ENCODE peak calls at places on chromosome 6, in six cellular contexts. One of them, this sample, is unnamed.
A peak's percentile ranks its signal among the peaks of the same experiment; 100 is the strongest.

GRCh38 chr6:111871725-111872520 is 1.3 kb downstream of the FYN start:
- DNase-seq in lower lobe of right lung: no peak
- DNase-seq in HCT116: no peak
- DNase-seq in tibial artery: no peak
- DNase-seq in CD8-positive, alpha-beta T cell: no peak
- DNase-seq in kidney: peak; percentile 79
- DNase-seq in this sample: no peak

GRCh38 chr6:28742668-28743270 is 181.0 kb downstream of the TRIM27 start:
- DNase-seq in CD8-positive, alpha-beta T cell: no peak
- DNase-seq in HCT116: peak; percentile 86
- DNase-seq in kidney: no peak
- DNase-seq in lower lobe of right lung: no peak
- DNase-seq in tibial artery: no peak
- DNase-seq in this sample: no peak

GRCh38 chr6:75493400-75494064 is at the start of gene FILIP1:
- DNase-seq in CD8-positive, alpha-beta T cell: no peak
- DNase-seq in lower lobe of right lung: peak; percentile 44
- DNase-seq in tibial artery: peak; percentile 80
- DNase-seq in kidney: peak; percentile 60
- DNase-seq in HCT116: no peak
- DNase-seq in this sample: peak; percentile 57

GRCh38 chr6:117559299-117559698 is 43.0 kb downstream of the GOPC start:
- DNase-seq in CD8-positive, alpha-beta T cell: no peak
- DNase-seq in tibial artery: no peak
- DNase-seq in kidney: no peak
- DNase-seq in lower lobe of right lung: no peak
- DNase-seq in HCT116: no peak
- DNase-seq in this sample: no peak

GRCh38 chr6:52511572-52512151 is 65.2 kb downstream of the TRAM2 start:
- DNase-seq in HCT116: no peak
- DNase-seq in tibial artery: no peak
- DNase-seq in CD8-positive, alpha-beta T cell: no peak
- DNase-seq in lower lobe of right lung: no peak
- DNase-seq in kidney: no peak
- DNase-seq in this sample: no peak

GRCh38 chr6:107677399-107677798 is 146.7 kb downstream of the SCML4 start:
- DNase-seq in lower lobe of right lung: no peak
- DNase-seq in CD8-positive, alpha-beta T cell: no peak
- DNase-seq in HCT116: no peak
- DNase-seq in tibial artery: no peak
- DNase-seq in kidney: no peak
- DNase-seq in this sample: no peak

GRCh38 chr6:20647585-20647984 is 113.3 kb downstream of the CDKAL1 start:
- DNase-seq in lower lobe of right lung: no peak
- DNase-seq in tibial artery: no peak
- DNase-seq in HCT116: no peak
- DNase-seq in kidney: no peak
- DNase-seq in CD8-positive, alpha-beta T cell: no peak
- DNase-seq in this sample: no peak

GRCh38 chr6:130189691-130190459 is 32.9 kb downstream of the SAMD3 start:
- DNase-seq in tibial artery: no peak
- DNase-seq in HCT116: no peak
- DNase-seq in kidney: no peak
- DNase-seq in lower lobe of right lung: no peak
- DNase-seq in CD8-positive, alpha-beta T cell: no peak
- DNase-seq in this sample: no peak

GRCh38 chr6:132333639-132334516 is 67.4 kb downstream of the MOXD1 start:
- DNase-seq in tibial artery: no peak
- DNase-seq in lower lobe of right lung: no peak
- DNase-seq in kidney: no peak
- DNase-seq in CD8-positive, alpha-beta T cell: no peak
- DNase-seq in HCT116: peak; percentile 68
- DNase-seq in this sample: no peak

GRCh38 chr6:37741757-37742400 is 44.2 kb upstream of the MDGA1 start:
- DNase-seq in CD8-positive, alpha-beta T cell: no peak
- DNase-seq in lower lobe of right lung: no peak
- DNase-seq in HCT116: no peak
- DNase-seq in tibial artery: no peak
- DNase-seq in kidney: no peak
- DNase-seq in this sample: no peak

GRCh38 chr6:149236584-149236983 is 80.9 kb upstream of the TAB2 start:
- DNase-seq in CD8-positive, alpha-beta T cell: no peak
- DNase-seq in HCT116: no peak
- DNase-seq in lower lobe of right lung: no peak
- DNase-seq in tibial artery: no peak
- DNase-seq in kidney: no peak
- DNase-seq in this sample: no peak

GRCh38 chr6:7121704-7122241 is 14.0 kb downstream of the RREB1 start:
- DNase-seq in CD8-positive, alpha-beta T cell: no peak
- DNase-seq in HCT116: no peak
- DNase-seq in tibial artery: no peak
- DNase-seq in kidney: no peak
- DNase-seq in lower lobe of right lung: peak; percentile 63
- DNase-seq in this sample: peak; percentile 60

GRCh38 chr6:45654673-45655072 is 276.9 kb upstream of the SUPT3H start:
- DNase-seq in tibial artery: no peak
- DNase-seq in lower lobe of right lung: no peak
- DNase-seq in kidney: no peak
- DNase-seq in HCT116: no peak
- DNase-seq in CD8-positive, alpha-beta T cell: no peak
- DNase-seq in this sample: no peak

GRCh38 chr6:106973018-106973840 is 1.3 kb downstream of the CD24 start:
- DNase-seq in CD8-positive, alpha-beta T cell: no peak
- DNase-seq in HCT116: no peak
- DNase-seq in tibial artery: no peak
- DNase-seq in lower lobe of right lung: peak; percentile 53
- DNase-seq in kidney: peak; percentile 73
- DNase-seq in this sample: peak; percentile 87

GRCh38 chr6:130841128-130841728 is 14.0 kb downstream of the SMLR1 start:
- DNase-seq in CD8-positive, alpha-beta T cell: no peak
- DNase-seq in lower lobe of right lung: no peak
- DNase-seq in tibial artery: no peak
- DNase-seq in HCT116: no peak
- DNase-seq in kidney: no peak
- DNase-seq in this sample: no peak

GRCh38 chr6:148677594-148678476 is 69.0 kb upstream of the UST start:
- DNase-seq in HCT116: no peak
- DNase-seq in CD8-positive, alpha-beta T cell: no peak
- DNase-seq in lower lobe of right lung: no peak
- DNase-seq in kidney: no peak
- DNase-seq in tibial artery: no peak
- DNase-seq in this sample: no peak

GRCh38 chr6:107877968-107878367 is 53.9 kb upstream of the SCML4 start:
- DNase-seq in tibial artery: no peak
- DNase-seq in HCT116: no peak
- DNase-seq in lower lobe of right lung: no peak
- DNase-seq in kidney: no peak
- DNase-seq in CD8-positive, alpha-beta T cell: no peak
- DNase-seq in this sample: no peak

GRCh38 chr6:56905378-56905777 is 49.5 kb upstream of the BEND6 start:
- DNase-seq in kidney: no peak
- DNase-seq in lower lobe of right lung: no peak
- DNase-seq in tibial artery: no peak
- DNase-seq in HCT116: no peak
- DNase-seq in CD8-positive, alpha-beta T cell: no peak
- DNase-seq in this sample: no peak

GRCh38 chr6:63441266-63441956 is 121.6 kb upstream of the LGSN start:
- DNase-seq in lower lobe of right lung: no peak
- DNase-seq in tibial artery: no peak
- DNase-seq in CD8-positive, alpha-beta T cell: no peak
- DNase-seq in kidney: no peak
- DNase-seq in HCT116: no peak
- DNase-seq in this sample: no peak

GRCh38 chr6:109316909-109317308 is 65.4 kb downstream of the CD164 start:
- DNase-seq in CD8-positive, alpha-beta T cell: no peak
- DNase-seq in HCT116: no peak
- DNase-seq in lower lobe of right lung: no peak
- DNase-seq in tibial artery: no peak
- DNase-seq in kidney: no peak
- DNase-seq in this sample: no peak
- H3K27ac ChIP-seq in CD8-positive, alpha-beta T cell: no peak overlapping the region
- H3K27ac ChIP-seq in HCT116: no peak overlapping the region
- H3K27ac ChIP-seq in lower lobe of right lung: no peak overlapping the region
- H3K27ac ChIP-seq in tibial artery: no peak overlapping the region
- H3K27ac ChIP-seq in kidney: no peak overlapping the region
- H3K27ac ChIP-seq in this sample: no peak overlapping the region

GRCh38 chr6:35089935-35090505 is 51.1 kb downstream of the TCP11 start:
- DNase-seq in CD8-positive, alpha-beta T cell: no peak
- DNase-seq in lower lobe of right lung: no peak
- DNase-seq in kidney: no peak
- DNase-seq in HCT116: no peak
- DNase-seq in tibial artery: no peak
- DNase-seq in this sample: no peak
- H3K4me1 ChIP-seq in CD8-positive, alpha-beta T cell: no peaks in the 10 kb centered on the region
- H3K4me1 ChIP-seq in lower lobe of right lung: peaks cover 25% of the 10 kb centered on the region
- H3K4me1 ChIP-seq in kidney: peaks cover 13% of the 10 kb centered on the region
- H3K4me1 ChIP-seq in HCT116: no peaks in the 10 kb centered on the region
- H3K4me1 ChIP-seq in tibial artery: no peaks in the 10 kb centered on the region
- H3K4me1 ChIP-seq in this sample: no peaks in the 10 kb centered on the region

GRCh38 chr6:169395080-169395805 is 141.6 kb upstream of the THBS2 start:
- DNase-seq in HCT116: no peak
- DNase-seq in lower lobe of right lung: no peak
- DNase-seq in CD8-positive, alpha-beta T cell: no peak
- DNase-seq in kidney: no peak
- DNase-seq in tibial artery: no peak
- DNase-seq in this sample: no peak

GRCh38 chr6:169397684-169398083 is 144.0 kb upstream of the THBS2 start:
- DNase-seq in lower lobe of right lung: no peak
- DNase-seq in tibial artery: no peak
- DNase-seq in CD8-positive, alpha-beta T cell: no peak
- DNase-seq in kidney: no peak
- DNase-seq in HCT116: no peak
- DNase-seq in this sample: no peak

GRCh38 chr6:169396554-169397163 is 143.0 kb upstream of the THBS2 start:
- DNase-seq in CD8-positive, alpha-beta T cell: no peak
- DNase-seq in kidney: peak; percentile 51
- DNase-seq in lower lobe of right lung: no peak
- DNase-seq in tibial artery: no peak
- DNase-seq in HCT116: no peak
- DNase-seq in this sample: no peak

GRCh38 chr6:169393753-169394152 is 140.1 kb upstream of the THBS2 start:
- DNase-seq in kidney: no peak
- DNase-seq in CD8-positive, alpha-beta T cell: no peak
- DNase-seq in HCT116: no peak
- DNase-seq in tibial artery: no peak
- DNase-seq in lower lobe of right lung: no peak
- DNase-seq in this sample: no peak

GRCh38 chr6:169398342-169399105 is 144.9 kb upstream of the THBS2 start:
- DNase-seq in tibial artery: no peak
- DNase-seq in HCT116: no peak
- DNase-seq in kidney: no peak
- DNase-seq in lower lobe of right lung: no peak
- DNase-seq in CD8-positive, alpha-beta T cell: no peak
- DNase-seq in this sample: no peak
- H3K27ac ChIP-seq in tibial artery: no peak overlapping the region
- H3K27ac ChIP-seq in HCT116: no peak overlapping the region
- H3K27ac ChIP-seq in kidney: no peak overlapping the region
- H3K27ac ChIP-seq in lower lobe of right lung: no peak overlapping the region
- H3K27ac ChIP-seq in CD8-positive, alpha-beta T cell: no peak overlapping the region
- H3K27ac ChIP-seq in this sample: no peak overlapping the region

GRCh38 chr6:33758807-33759206 is 12.1 kb upstream of the IP6K3 start:
- DNase-seq in lower lobe of right lung: no peak
- DNase-seq in kidney: no peak
- DNase-seq in CD8-positive, alpha-beta T cell: no peak
- DNase-seq in tibial artery: no peak
- DNase-seq in HCT116: no peak
- DNase-seq in this sample: no peak
- H3K4me1 ChIP-seq in lower lobe of right lung: peaks cover 6% of the 10 kb centered on the region
- H3K4me1 ChIP-seq in kidney: peaks cover 6% of the 10 kb centered on the region
- H3K4me1 ChIP-seq in CD8-positive, alpha-beta T cell: peaks cover 5% of the 10 kb centered on the region
- H3K4me1 ChIP-seq in tibial artery: no peaks in the 10 kb centered on the region
- H3K4me1 ChIP-seq in HCT116: peaks cover 19% of the 10 kb centered on the region
- H3K4me1 ChIP-seq in this sample: no peaks in the 10 kb centered on the region

GRCh38 chr6:142934190-142934589 is 10.8 kb downstream of the HIVEP2 start:
- DNase-seq in lower lobe of right lung: no peak
- DNase-seq in HCT116: no peak
- DNase-seq in CD8-positive, alpha-beta T cell: no peak
- DNase-seq in tibial artery: no peak
- DNase-seq in kidney: no peak
- DNase-seq in this sample: no peak

GRCh38 chr6:142933701-142934100 is 11.3 kb downstream of the HIVEP2 start:
- DNase-seq in CD8-positive, alpha-beta T cell: no peak
- DNase-seq in lower lobe of right lung: no peak
- DNase-seq in kidney: no peak
- DNase-seq in tibial artery: no peak
- DNase-seq in HCT116: no peak
- DNase-seq in this sample: no peak

GRCh38 chr6:142935553-142936517 is 9.1 kb downstream of the HIVEP2 start:
- DNase-seq in CD8-positive, alpha-beta T cell: no peak
- DNase-seq in kidney: peak; percentile 45
- DNase-seq in tibial artery: no peak
- DNase-seq in lower lobe of right lung: no peak
- DNase-seq in HCT116: no peak
- DNase-seq in this sample: peak; percentile 53

GRCh38 chr6:142934599-142934998 is 10.4 kb downstream of the HIVEP2 start:
- DNase-seq in CD8-positive, alpha-beta T cell: no peak
- DNase-seq in lower lobe of right lung: no peak
- DNase-seq in HCT116: no peak
- DNase-seq in tibial artery: no peak
- DNase-seq in kidney: no peak
- DNase-seq in this sample: no peak

GRCh38 chr6:142932788-142933362 is 12.1 kb downstream of the HIVEP2 start:
- DNase-seq in CD8-positive, alpha-beta T cell: no peak
- DNase-seq in kidney: no peak
- DNase-seq in lower lobe of right lung: no peak
- DNase-seq in HCT116: no peak
- DNase-seq in tibial artery: no peak
- DNase-seq in this sample: no peak
- H3K27ac ChIP-seq in CD8-positive, alpha-beta T cell: peak overlapping the region; percentile 7
- H3K27ac ChIP-seq in kidney: no peak overlapping the region
- H3K27ac ChIP-seq in lower lobe of right lung: no peak overlapping the region
- H3K27ac ChIP-seq in HCT116: no peak overlapping the region
- H3K27ac ChIP-seq in tibial artery: no peak overlapping the region
- H3K27ac ChIP-seq in this sample: no peak overlapping the region

GRCh38 chr6:31851485-31851832 is 11.2 kb downstream of the NEU1 start:
- DNase-seq in tibial artery: no peak
- DNase-seq in kidney: no peak
- DNase-seq in lower lobe of right lung: no peak
- DNase-seq in CD8-positive, alpha-beta T cell: no peak
- DNase-seq in HCT116: no peak
- DNase-seq in this sample: no peak
- H3K4me1 ChIP-seq in tibial artery: no peaks in the 10 kb centered on the region
- H3K4me1 ChIP-seq in kidney: no peaks in the 10 kb centered on the region
- H3K4me1 ChIP-seq in lower lobe of right lung: no peaks in the 10 kb centered on the region
- H3K4me1 ChIP-seq in CD8-positive, alpha-beta T cell: no peaks in the 10 kb centered on the region
- H3K4me1 ChIP-seq in HCT116: peaks cover 10% of the 10 kb centered on the region
- H3K4me1 ChIP-seq in this sample: no peaks in the 10 kb centered on the region

DNA sequence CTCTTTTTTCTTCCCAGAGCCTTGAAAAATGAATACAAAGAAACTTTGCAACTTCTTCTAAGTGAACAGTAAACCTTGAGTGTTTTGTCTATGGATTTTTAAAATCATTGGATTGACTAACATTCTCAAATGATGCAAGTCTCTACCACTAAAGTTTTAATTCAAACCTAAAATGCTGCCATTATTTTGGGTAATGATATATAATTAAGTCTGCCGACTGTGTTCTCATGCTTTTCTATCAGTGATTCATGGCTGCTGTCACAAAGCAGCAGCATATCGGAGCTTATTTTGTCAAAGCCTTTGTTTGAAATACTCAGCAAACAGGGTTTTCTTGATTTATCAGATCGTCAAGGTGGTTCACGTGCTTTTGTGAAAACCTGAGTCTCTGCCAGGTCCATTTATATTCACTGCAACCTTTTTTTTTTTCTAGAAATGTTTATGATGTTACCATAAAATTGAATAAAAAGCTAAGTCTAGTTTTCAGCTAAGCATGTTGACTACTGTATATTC is 96.3 kb downstream of the GJA1 start:
- DNase-seq in lower lobe of right lung: no peak
- DNase-seq in CD8-positive, alpha-beta T cell: no peak
- DNase-seq in tibial artery: no peak
- DNase-seq in kidney: no peak
- DNase-seq in HCT116: no peak
- DNase-seq in this sample: no peak
- H3K27ac ChIP-seq in lower lobe of right lung: no peak overlapping the region
- H3K27ac ChIP-seq in CD8-positive, alpha-beta T cell: no peak overlapping the region
- H3K27ac ChIP-seq in tibial artery: no peak overlapping the region
- H3K27ac ChIP-seq in kidney: no peak overlapping the region
- H3K27ac ChIP-seq in HCT116: no peak overlapping the region
- H3K27ac ChIP-seq in this sample: no peak overlapping the region